ENCODE peak calls at places on chromosomes 11 and 22, in eight cellular contexts. One of them, this sample, is unnamed.
A peak's percentile ranks its signal among the peaks of the same experiment; 100 is the strongest.

GRCh38 chr11:119983240-119983732 is 154.6 kb downstream of the TRIM29 start:
- DNase-seq in transverse colon: no peak
- DNase-seq in cardiac fibroblast: no peak
- DNase-seq in astrocyte of the cerebellum: no peak
- DNase-seq in HL-60: no peak
- DNase-seq in RWPE2: no peak
- DNase-seq in A549: no peak
- DNase-seq in fibroblast of pulmonary artery: no peak
- DNase-seq in this sample: no peak

GRCh38 chr22:37325024-37325395 is 42.7 kb downstream of the CYTH4 start:
- DNase-seq in transverse colon: no peak
- DNase-seq in cardiac fibroblast: no peak
- DNase-seq in astrocyte of the cerebellum: no peak
- DNase-seq in HL-60: no peak
- DNase-seq in RWPE2: no peak
- DNase-seq in A549: no peak
- DNase-seq in fibroblast of pulmonary artery: no peak
- DNase-seq in this sample: no peak

GRCh38 chr11:35141538-35141937 is 2.6 kb downstream of the CD44 start:
- DNase-seq in transverse colon: peak; percentile 85
- DNase-seq in cardiac fibroblast: no peak
- DNase-seq in astrocyte of the cerebellum: no peak
- DNase-seq in HL-60: peak; percentile 86
- DNase-seq in RWPE2: no peak
- DNase-seq in A549: no peak
- DNase-seq in fibroblast of pulmonary artery: no peak
- DNase-seq in this sample: no peak

GRCh38 chr11:282630-283360 is 4.6 kb downstream of the NLRP6 start:
- DNase-seq in transverse colon: no peak
- DNase-seq in cardiac fibroblast: no peak
- DNase-seq in astrocyte of the cerebellum: no peak
- DNase-seq in HL-60: no peak
- DNase-seq in RWPE2: no peak
- DNase-seq in A549: no peak
- DNase-seq in fibroblast of pulmonary artery: no peak
- DNase-seq in this sample: no peak

GRCh38 chr11:69343401-69344321 is 49.7 kb downstream of the MYEOV start:
- DNase-seq in transverse colon: no peak
- DNase-seq in cardiac fibroblast: no peak
- DNase-seq in astrocyte of the cerebellum: no peak
- DNase-seq in HL-60: no peak
- DNase-seq in RWPE2: no peak
- DNase-seq in A549: no peak
- DNase-seq in fibroblast of pulmonary artery: no peak
- DNase-seq in this sample: no peak

GRCh38 chr11:59555601-59556114 is 44.3 kb downstream of the OR4D9 start:
- DNase-seq in transverse colon: no peak
- DNase-seq in cardiac fibroblast: no peak
- DNase-seq in astrocyte of the cerebellum: no peak
- DNase-seq in HL-60: no peak
- DNase-seq in RWPE2: no peak
- DNase-seq in A549: no peak
- DNase-seq in fibroblast of pulmonary artery: no peak
- DNase-seq in this sample: peak; percentile 16

GRCh38 chr11:82842019-82842418 is 58.2 kb downstream of the PRCP start:
- DNase-seq in transverse colon: no peak
- DNase-seq in cardiac fibroblast: no peak
- DNase-seq in astrocyte of the cerebellum: no peak
- DNase-seq in HL-60: no peak
- DNase-seq in RWPE2: no peak
- DNase-seq in A549: no peak
- DNase-seq in fibroblast of pulmonary artery: no peak
- DNase-seq in this sample: no peak

GRCh38 chr11:3225159-3225758 is 6.6 kb upstream of the MRGPRG start:
- DNase-seq in transverse colon: no peak
- DNase-seq in cardiac fibroblast: no peak
- DNase-seq in astrocyte of the cerebellum: no peak
- DNase-seq in HL-60: no peak
- DNase-seq in RWPE2: no peak
- DNase-seq in A549: no peak
- DNase-seq in fibroblast of pulmonary artery: no peak
- DNase-seq in this sample: no peak

GRCh38 chr11:120828847-120829246 is 195.1 kb upstream of the TBCEL start:
- DNase-seq in transverse colon: no peak
- DNase-seq in cardiac fibroblast: no peak
- DNase-seq in astrocyte of the cerebellum: no peak
- DNase-seq in HL-60: no peak
- DNase-seq in RWPE2: no peak
- DNase-seq in A549: no peak
- DNase-seq in fibroblast of pulmonary artery: no peak
- DNase-seq in this sample: no peak

GRCh38 chr11:18705651-18706281 is 7.2 kb downstream of the TMEM86A start:
- DNase-seq in transverse colon: peak; percentile 37
- DNase-seq in cardiac fibroblast: no peak
- DNase-seq in astrocyte of the cerebellum: no peak
- DNase-seq in HL-60: no peak
- DNase-seq in RWPE2: no peak
- DNase-seq in A549: no peak
- DNase-seq in fibroblast of pulmonary artery: no peak
- DNase-seq in this sample: no peak

GRCh38 chr11:125224391-125225015 is 60.0 kb downstream of the PKNOX2 start:
- DNase-seq in transverse colon: no peak
- DNase-seq in cardiac fibroblast: peak; percentile 75
- DNase-seq in astrocyte of the cerebellum: no peak
- DNase-seq in HL-60: no peak
- DNase-seq in RWPE2: no peak
- DNase-seq in A549: no peak
- DNase-seq in fibroblast of pulmonary artery: peak; percentile 59
- DNase-seq in this sample: peak; percentile 51

GRCh38 chr11:36147491-36147890 is 141.7 kb downstream of the COMMD9 start:
- DNase-seq in transverse colon: no peak
- DNase-seq in cardiac fibroblast: no peak
- DNase-seq in astrocyte of the cerebellum: no peak
- DNase-seq in HL-60: no peak
- DNase-seq in RWPE2: no peak
- DNase-seq in A549: no peak
- DNase-seq in fibroblast of pulmonary artery: no peak
- DNase-seq in this sample: no peak

GRCh38 chr11:40434941-40435340 is 1024.5 kb downstream of the LRRC4C start:
- DNase-seq in transverse colon: no peak
- DNase-seq in cardiac fibroblast: no peak
- DNase-seq in astrocyte of the cerebellum: no peak
- DNase-seq in HL-60: no peak
- DNase-seq in RWPE2: no peak
- DNase-seq in A549: no peak
- DNase-seq in fibroblast of pulmonary artery: no peak
- DNase-seq in this sample: no peak

GRCh38 chr22:24011735-24012068 is 598 bp downstream of the CABIN1 start:
- DNase-seq in transverse colon: no peak
- DNase-seq in cardiac fibroblast: no peak
- DNase-seq in astrocyte of the cerebellum: no peak
- DNase-seq in HL-60: no peak
- DNase-seq in RWPE2: no peak
- DNase-seq in A549: no peak
- DNase-seq in fibroblast of pulmonary artery: no peak
- DNase-seq in this sample: no peak

GRCh38 chr22:50678651-50679521 is 6.3 kb downstream of the SHANK3 start:
- DNase-seq in transverse colon: no peak
- DNase-seq in cardiac fibroblast: no peak
- DNase-seq in astrocyte of the cerebellum: no peak
- DNase-seq in HL-60: no peak
- DNase-seq in RWPE2: no peak
- DNase-seq in A549: no peak
- DNase-seq in fibroblast of pulmonary artery: no peak
- DNase-seq in this sample: no peak

GRCh38 chr22:49230194-49230577 is 597.5 kb downstream of the BRD1 start:
- DNase-seq in transverse colon: no peak
- DNase-seq in cardiac fibroblast: no peak
- DNase-seq in astrocyte of the cerebellum: no peak
- DNase-seq in HL-60: no peak
- DNase-seq in RWPE2: no peak
- DNase-seq in A549: no peak
- DNase-seq in fibroblast of pulmonary artery: no peak
- DNase-seq in this sample: no peak

GRCh38 chr11:2348986-2349385 is 28.1 kb upstream of the CD81 start:
- DNase-seq in transverse colon: no peak
- DNase-seq in cardiac fibroblast: peak; percentile 32
- DNase-seq in astrocyte of the cerebellum: peak; percentile 8
- DNase-seq in HL-60: no peak
- DNase-seq in RWPE2: no peak
- DNase-seq in A549: no peak
- DNase-seq in fibroblast of pulmonary artery: peak; percentile 27
- DNase-seq in this sample: peak; percentile 13

GRCh38 chr11:62553839-62554361 is 7.3 kb upstream of the AHNAK start:
- DNase-seq in transverse colon: peak; percentile 62
- DNase-seq in cardiac fibroblast: no peak
- DNase-seq in astrocyte of the cerebellum: no peak
- DNase-seq in HL-60: no peak
- DNase-seq in RWPE2: peak; percentile 80
- DNase-seq in A549: peak; percentile 92
- DNase-seq in fibroblast of pulmonary artery: peak; percentile 66
- DNase-seq in this sample: peak; percentile 86

GRCh38 chr11:6438979-6439571 is 1.7 kb downstream of the HPX start:
- DNase-seq in transverse colon: peak; percentile 62
- DNase-seq in cardiac fibroblast: peak; percentile 75
- DNase-seq in astrocyte of the cerebellum: peak; percentile 27
- DNase-seq in HL-60: peak; percentile 72
- DNase-seq in RWPE2: no peak
- DNase-seq in A549: peak; percentile 65
- DNase-seq in fibroblast of pulmonary artery: peak; percentile 70
- DNase-seq in this sample: peak; percentile 35

GRCh38 chr22:28934026-28934425 is 50.7 kb downstream of the ZNRF3 start:
- DNase-seq in transverse colon: no peak
- DNase-seq in cardiac fibroblast: no peak
- DNase-seq in astrocyte of the cerebellum: no peak
- DNase-seq in HL-60: no peak
- DNase-seq in RWPE2: no peak
- DNase-seq in A549: no peak
- DNase-seq in fibroblast of pulmonary artery: no peak
- DNase-seq in this sample: no peak

GRCh38 chr22:28937206-28938025 is 54.0 kb downstream of the ZNRF3 start:
- DNase-seq in transverse colon: no peak
- DNase-seq in cardiac fibroblast: no peak
- DNase-seq in astrocyte of the cerebellum: no peak
- DNase-seq in HL-60: no peak
- DNase-seq in RWPE2: no peak
- DNase-seq in A549: no peak
- DNase-seq in fibroblast of pulmonary artery: no peak
- DNase-seq in this sample: no peak

GRCh38 chr22:28935140-28935539 is 51.8 kb downstream of the ZNRF3 start:
- DNase-seq in transverse colon: no peak
- DNase-seq in cardiac fibroblast: no peak
- DNase-seq in astrocyte of the cerebellum: no peak
- DNase-seq in HL-60: no peak
- DNase-seq in RWPE2: no peak
- DNase-seq in A549: no peak
- DNase-seq in fibroblast of pulmonary artery: no peak
- DNase-seq in this sample: no peak

GRCh38 chr22:28936200-28936599 is 52.8 kb downstream of the ZNRF3 start:
- DNase-seq in transverse colon: no peak
- DNase-seq in cardiac fibroblast: no peak
- DNase-seq in astrocyte of the cerebellum: no peak
- DNase-seq in HL-60: no peak
- DNase-seq in RWPE2: no peak
- DNase-seq in A549: no peak
- DNase-seq in fibroblast of pulmonary artery: no peak
- DNase-seq in this sample: no peak

GRCh38 chr22:28935713-28936112 is 52.3 kb downstream of the ZNRF3 start:
- DNase-seq in transverse colon: no peak
- DNase-seq in cardiac fibroblast: no peak
- DNase-seq in astrocyte of the cerebellum: no peak
- DNase-seq in HL-60: no peak
- DNase-seq in RWPE2: no peak
- DNase-seq in A549: no peak
- DNase-seq in fibroblast of pulmonary artery: no peak
- DNase-seq in this sample: no peak
- TF ChIP-seq CTCF in transverse colon: no peak
- TF ChIP-seq CTCF in cardiac fibroblast: peak; percentile 38
- TF ChIP-seq CTCF in astrocyte of the cerebellum: peak; percentile 39
- TF ChIP-seq CTCF in HL-60: peak; percentile 3
- TF ChIP-seq CTCF in RWPE2: no peak
- TF ChIP-seq CTCF in A549: no peak
- TF ChIP-seq CTCF in fibroblast of pulmonary artery: peak; percentile 33
- TF ChIP-seq CTCF in this sample: peak; percentile 57

GRCh38 chr11:43419460-43419859 is 60.7 kb downstream of the TTC17 start:
- DNase-seq in transverse colon: peak; percentile 21
- DNase-seq in cardiac fibroblast: peak; percentile 61
- DNase-seq in astrocyte of the cerebellum: peak; percentile 31
- DNase-seq in HL-60: peak; percentile 14
- DNase-seq in RWPE2: no peak
- DNase-seq in A549: peak; percentile 6
- DNase-seq in fibroblast of pulmonary artery: peak; percentile 62
- DNase-seq in this sample: peak; percentile 34
- TF ChIP-seq CTCF in transverse colon: peak; percentile 47
- TF ChIP-seq CTCF in cardiac fibroblast: peak; percentile 69
- TF ChIP-seq CTCF in astrocyte of the cerebellum: peak; percentile 63
- TF ChIP-seq CTCF in HL-60: peak; percentile 50
- TF ChIP-seq CTCF in RWPE2: peak; percentile 86
- TF ChIP-seq CTCF in A549: peak; percentile 76
- TF ChIP-seq CTCF in fibroblast of pulmonary artery: peak; percentile 68
- TF ChIP-seq CTCF in this sample: peak; percentile 61

GRCh38 chr11:45145083-45145420 is 1.4 kb upstream of the PRDM11 start:
- DNase-seq in transverse colon: no peak
- DNase-seq in cardiac fibroblast: no peak
- DNase-seq in astrocyte of the cerebellum: no peak
- DNase-seq in HL-60: no peak
- DNase-seq in RWPE2: no peak
- DNase-seq in A549: no peak
- DNase-seq in fibroblast of pulmonary artery: no peak
- DNase-seq in this sample: no peak

GRCh38 chr11:45147871-45148270 is 1.4 kb downstream of the PRDM11 start:
- DNase-seq in transverse colon: no peak
- DNase-seq in cardiac fibroblast: no peak
- DNase-seq in astrocyte of the cerebellum: no peak
- DNase-seq in HL-60: no peak
- DNase-seq in RWPE2: no peak
- DNase-seq in A549: no peak
- DNase-seq in fibroblast of pulmonary artery: no peak
- DNase-seq in this sample: no peak

GRCh38 chr11:45145421-45146071 is 893 bp upstream of the PRDM11 start:
- DNase-seq in transverse colon: peak; percentile 34
- DNase-seq in cardiac fibroblast: peak; percentile 70
- DNase-seq in astrocyte of the cerebellum: no peak
- DNase-seq in HL-60: no peak
- DNase-seq in RWPE2: no peak
- DNase-seq in A549: no peak
- DNase-seq in fibroblast of pulmonary artery: peak; percentile 56
- DNase-seq in this sample: peak; percentile 32

GRCh38 chr11:45147017-45147728 is 734 bp downstream of the PRDM11 start:
- DNase-seq in transverse colon: peak; percentile 96
- DNase-seq in cardiac fibroblast: peak; percentile 98
- DNase-seq in astrocyte of the cerebellum: peak; percentile 85
- DNase-seq in HL-60: peak; percentile 93
- DNase-seq in RWPE2: peak; percentile 95
- DNase-seq in A549: peak; percentile 96
- DNase-seq in fibroblast of pulmonary artery: peak; percentile 96
- DNase-seq in this sample: peak; percentile 88

GRCh38 chr11:45146072-45147016 is at the start of gene PRDM11:
- DNase-seq in transverse colon: peak; percentile 76
- DNase-seq in cardiac fibroblast: peak; percentile 86
- DNase-seq in astrocyte of the cerebellum: peak; percentile 52
- DNase-seq in HL-60: peak; percentile 41
- DNase-seq in RWPE2: no peak
- DNase-seq in A549: peak; percentile 80
- DNase-seq in fibroblast of pulmonary artery: peak; percentile 79
- DNase-seq in this sample: peak; percentile 66
- TF ChIP-seq CTCF in transverse colon: no peak
- TF ChIP-seq CTCF in cardiac fibroblast: no peak
- TF ChIP-seq CTCF in astrocyte of the cerebellum: no peak
- TF ChIP-seq CTCF in HL-60: no peak
- TF ChIP-seq CTCF in RWPE2: no peak
- TF ChIP-seq CTCF in A549: no peak
- TF ChIP-seq CTCF in fibroblast of pulmonary artery: no peak
- TF ChIP-seq CTCF in this sample: no peak

GRCh38 chr11:72704028-72704782 is 30.0 kb upstream of the PDE2A start:
- DNase-seq in transverse colon: no peak
- DNase-seq in cardiac fibroblast: peak; percentile 33
- DNase-seq in astrocyte of the cerebellum: no peak
- DNase-seq in HL-60: no peak
- DNase-seq in RWPE2: no peak
- DNase-seq in A549: no peak
- DNase-seq in fibroblast of pulmonary artery: no peak
- DNase-seq in this sample: no peak
- TF ChIP-seq CTCF in transverse colon: no peak
- TF ChIP-seq CTCF in cardiac fibroblast: peak; percentile 22
- TF ChIP-seq CTCF in astrocyte of the cerebellum: peak; percentile 7
- TF ChIP-seq CTCF in HL-60: no peak
- TF ChIP-seq CTCF in RWPE2: no peak
- TF ChIP-seq CTCF in A549: no peak
- TF ChIP-seq CTCF in fibroblast of pulmonary artery: peak; percentile 13
- TF ChIP-seq CTCF in this sample: peak; percentile 37

This sample was measured in brain microvascular endothelial cell.